ENCODE peak calls at places on chromosomes 16 and 17, in six cellular contexts. One of them, this sample, is unnamed.

GRCh38 chr17:4583796-4584124 is 569 bp upstream of the SMTNL2 start:
- DNase-seq in fibroblast of lung: no peak
- DNase-seq in transverse colon: no peak
- DNase-seq in CD4-positive, alpha-beta T cell: no peak
- DNase-seq in neural progenitor cell: peak
- DNase-seq in uterus: no peak
- DNase-seq in this sample: no peak

GRCh38 chr17:44360826-44361225 is 2.8 kb downstream of the FAM171A2 start:
- DNase-seq in uterus: peak
- DNase-seq in fibroblast of lung: peak
- DNase-seq in neural progenitor cell: peak
- DNase-seq in transverse colon: no peak
- DNase-seq in CD4-positive, alpha-beta T cell: no peak
- DNase-seq in this sample: no peak

GRCh38 chr17:31815212-31815611 is 43.8 kb downstream of the COPRS start:
- DNase-seq in uterus: no peak
- DNase-seq in fibroblast of lung: no peak
- DNase-seq in neural progenitor cell: no peak
- DNase-seq in CD4-positive, alpha-beta T cell: no peak
- DNase-seq in transverse colon: no peak
- DNase-seq in this sample: no peak

GRCh38 chr17:50898369-50899004 is 32.3 kb upstream of the TOB1 start:
- DNase-seq in CD4-positive, alpha-beta T cell: no peak
- DNase-seq in uterus: no peak
- DNase-seq in transverse colon: no peak
- DNase-seq in fibroblast of lung: no peak
- DNase-seq in neural progenitor cell: no peak
- DNase-seq in this sample: no peak

GRCh38 chr17:8073627-8074485 is 13.7 kb downstream of the ALOX12B start:
- DNase-seq in fibroblast of lung: peak
- DNase-seq in transverse colon: peak
- DNase-seq in neural progenitor cell: peak
- DNase-seq in CD4-positive, alpha-beta T cell: peak
- DNase-seq in uterus: no peak
- DNase-seq in this sample: no peak

GRCh38 chr16:67271446-67271845 is 7.9 kb upstream of the PLEKHG4 start:
- DNase-seq in uterus: no peak
- DNase-seq in transverse colon: no peak
- DNase-seq in fibroblast of lung: no peak
- DNase-seq in CD4-positive, alpha-beta T cell: no peak
- DNase-seq in neural progenitor cell: no peak
- DNase-seq in this sample: no peak

GRCh38 chr16:75260856-75261589 is 9.6 kb upstream of the BCAR1 start:
- DNase-seq in uterus: peak
- DNase-seq in fibroblast of lung: no peak
- DNase-seq in transverse colon: no peak
- DNase-seq in CD4-positive, alpha-beta T cell: no peak
- DNase-seq in neural progenitor cell: no peak
- DNase-seq in this sample: no peak

GRCh38 chr16:67649494-67649931 is 4.6 kb downstream of the CARMIL2 start:
- DNase-seq in uterus: no peak
- DNase-seq in fibroblast of lung: no peak
- DNase-seq in transverse colon: no peak
- DNase-seq in neural progenitor cell: peak
- DNase-seq in CD4-positive, alpha-beta T cell: no peak
- DNase-seq in this sample: no peak

GRCh38 chr17:8954339-8954738 is 11.2 kb downstream of the PIK3R5 start:
- DNase-seq in CD4-positive, alpha-beta T cell: peak
- DNase-seq in fibroblast of lung: no peak
- DNase-seq in neural progenitor cell: peak
- DNase-seq in transverse colon: peak
- DNase-seq in uterus: peak
- DNase-seq in this sample: peak

GRCh38 chr16:68105611-68106010 is 20.4 kb downstream of the NFATC3 start:
- DNase-seq in CD4-positive, alpha-beta T cell: no peak
- DNase-seq in uterus: no peak
- DNase-seq in fibroblast of lung: no peak
- DNase-seq in transverse colon: no peak
- DNase-seq in neural progenitor cell: no peak
- DNase-seq in this sample: no peak

GRCh38 chr17:2040942-2041560 is 771 bp upstream of the OVCA2 start:
- DNase-seq in transverse colon: no peak
- DNase-seq in CD4-positive, alpha-beta T cell: no peak
- DNase-seq in neural progenitor cell: no peak
- DNase-seq in uterus: no peak
- DNase-seq in fibroblast of lung: no peak
- DNase-seq in this sample: no peak

GRCh38 chr16:3488801-3489200 is 6.5 kb downstream of the C16orf90 start:
- DNase-seq in transverse colon: no peak
- DNase-seq in neural progenitor cell: no peak
- DNase-seq in fibroblast of lung: no peak
- DNase-seq in CD4-positive, alpha-beta T cell: no peak
- DNase-seq in uterus: no peak
- DNase-seq in this sample: no peak

GRCh38 chr17:73356561-73357170 is 44.9 kb upstream of the CDC42EP4 start:
- DNase-seq in neural progenitor cell: no peak
- DNase-seq in uterus: no peak
- DNase-seq in CD4-positive, alpha-beta T cell: no peak
- DNase-seq in fibroblast of lung: no peak
- DNase-seq in transverse colon: no peak
- DNase-seq in this sample: no peak

GRCh38 chr17:74569392-74570003 is 2.2 kb upstream of the CD300H start:
- DNase-seq in fibroblast of lung: peak
- DNase-seq in CD4-positive, alpha-beta T cell: no peak
- DNase-seq in uterus: no peak
- DNase-seq in neural progenitor cell: no peak
- DNase-seq in transverse colon: peak
- DNase-seq in this sample: no peak

GRCh38 chr16:24499193-24499814 is 40.1 kb upstream of the RBBP6 start:
- DNase-seq in uterus: no peak
- DNase-seq in CD4-positive, alpha-beta T cell: no peak
- DNase-seq in fibroblast of lung: peak
- DNase-seq in neural progenitor cell: peak
- DNase-seq in transverse colon: peak
- DNase-seq in this sample: no peak

GRCh38 chr17:15649861-15650391 is 30.4 kb upstream of the FBXW10B start:
- DNase-seq in uterus: peak
- DNase-seq in neural progenitor cell: no peak
- DNase-seq in CD4-positive, alpha-beta T cell: no peak
- DNase-seq in fibroblast of lung: peak
- DNase-seq in transverse colon: peak
- DNase-seq in this sample: peak

GRCh38 chr16:9251026-9251425 is 159.6 kb downstream of the HAPSTR1 start:
- DNase-seq in CD4-positive, alpha-beta T cell: no peak
- DNase-seq in uterus: no peak
- DNase-seq in transverse colon: no peak
- DNase-seq in neural progenitor cell: no peak
- DNase-seq in fibroblast of lung: no peak
- DNase-seq in this sample: no peak

GRCh38 chr17:57957120-57957850 is 2.1 kb upstream of the CUEDC1 start:
- DNase-seq in transverse colon: no peak
- DNase-seq in fibroblast of lung: no peak
- DNase-seq in neural progenitor cell: no peak
- DNase-seq in uterus: peak
- DNase-seq in CD4-positive, alpha-beta T cell: no peak
- DNase-seq in this sample: peak
- TF ChIP-seq CTCF in transverse colon: no peak
- TF ChIP-seq CTCF in fibroblast of lung: no peak
- TF ChIP-seq CTCF in neural progenitor cell: no peak
- TF ChIP-seq CTCF in uterus: no peak
- TF ChIP-seq CTCF in CD4-positive, alpha-beta T cell: no peak
- TF ChIP-seq CTCF in this sample: no peak

GRCh38 chr17:49104511-49105074 is 28.0 kb upstream of the B4GALNT2 start:
- DNase-seq in neural progenitor cell: no peak
- DNase-seq in fibroblast of lung: peak
- DNase-seq in transverse colon: no peak
- DNase-seq in uterus: no peak
- DNase-seq in CD4-positive, alpha-beta T cell: no peak
- DNase-seq in this sample: no peak

GRCh38 chr17:49106366-49107210 is 26.0 kb upstream of the B4GALNT2 start:
- DNase-seq in transverse colon: no peak
- DNase-seq in CD4-positive, alpha-beta T cell: no peak
- DNase-seq in neural progenitor cell: no peak
- DNase-seq in uterus: no peak
- DNase-seq in fibroblast of lung: peak
- DNase-seq in this sample: no peak

DNA sequence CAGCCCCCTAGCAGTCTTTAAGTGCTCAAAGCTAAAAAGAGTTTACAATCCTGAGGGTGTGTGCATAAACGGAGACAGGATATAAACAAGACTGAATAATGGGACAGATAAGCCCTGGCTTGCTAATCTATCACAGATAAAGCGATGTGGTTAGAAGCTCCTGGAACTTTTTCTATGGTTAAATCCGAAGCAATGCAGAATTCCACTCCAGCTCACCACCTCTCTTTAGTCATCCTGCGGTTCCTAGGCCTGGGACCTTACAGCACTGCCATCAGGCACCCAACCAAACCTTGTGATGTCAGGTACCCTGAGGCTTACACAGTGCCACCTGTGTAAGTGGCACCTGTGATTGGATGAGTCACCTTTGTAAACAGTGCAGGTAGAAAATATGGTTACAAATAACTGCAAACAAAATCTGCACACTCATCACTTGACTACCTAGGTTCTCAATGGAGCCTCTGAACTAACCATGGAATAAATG is 31.5 kb upstream of the B4GALNT2 start:
- DNase-seq in transverse colon: no peak
- DNase-seq in fibroblast of lung: peak
- DNase-seq in uterus: no peak
- DNase-seq in CD4-positive, alpha-beta T cell: no peak
- DNase-seq in neural progenitor cell: no peak
- DNase-seq in this sample: no peak
- H3K27ac ChIP-seq in transverse colon: peak
- H3K27ac ChIP-seq in fibroblast of lung: no peak
- H3K27ac ChIP-seq in uterus: no peak
- H3K27ac ChIP-seq in CD4-positive, alpha-beta T cell: no peak
- H3K27ac ChIP-seq in neural progenitor cell: no peak
- H3K27ac ChIP-seq in this sample: no peak

GRCh38 chr16:62190426-62190825 is 154.2 kb upstream of the CDH8 start:
- DNase-seq in uterus: no peak
- DNase-seq in fibroblast of lung: no peak
- DNase-seq in CD4-positive, alpha-beta T cell: no peak
- DNase-seq in transverse colon: no peak
- DNase-seq in neural progenitor cell: peak
- DNase-seq in this sample: no peak
- TF ChIP-seq CTCF in uterus: no peak
- TF ChIP-seq CTCF in fibroblast of lung: no peak
- TF ChIP-seq CTCF in CD4-positive, alpha-beta T cell: no peak
- TF ChIP-seq CTCF in transverse colon: no peak
- TF ChIP-seq CTCF in neural progenitor cell: peak
- TF ChIP-seq CTCF in this sample: no peak

DNA sequence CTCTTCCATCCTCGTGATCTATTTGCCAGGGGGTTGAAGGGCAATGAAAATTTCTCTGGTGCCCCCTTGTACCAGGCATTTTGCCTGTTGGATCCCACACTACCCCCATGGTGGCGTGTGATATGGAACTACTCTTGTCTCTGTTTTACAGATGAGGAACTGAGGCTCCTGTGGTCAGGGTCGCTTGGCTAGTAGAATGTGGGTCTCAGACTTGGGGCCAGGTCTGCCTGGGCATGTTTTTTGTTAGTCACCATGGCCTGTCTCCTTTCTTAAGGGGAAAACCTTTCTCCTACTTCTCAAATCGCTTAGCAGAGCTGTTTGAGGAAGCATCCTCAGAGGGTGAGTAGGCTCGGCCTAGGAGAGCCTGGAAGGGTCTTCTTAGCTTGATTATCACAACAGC is 51.2 kb downstream of the CLEC16A start:
- DNase-seq in neural progenitor cell: no peak
- DNase-seq in CD4-positive, alpha-beta T cell: no peak
- DNase-seq in fibroblast of lung: no peak
- DNase-seq in uterus: no peak
- DNase-seq in transverse colon: no peak
- DNase-seq in this sample: no peak
- H3K27ac ChIP-seq in neural progenitor cell: no peak
- H3K27ac ChIP-seq in CD4-positive, alpha-beta T cell: no peak
- H3K27ac ChIP-seq in fibroblast of lung: no peak
- H3K27ac ChIP-seq in uterus: no peak
- H3K27ac ChIP-seq in transverse colon: no peak
- H3K27ac ChIP-seq in this sample: no peak

DNA sequence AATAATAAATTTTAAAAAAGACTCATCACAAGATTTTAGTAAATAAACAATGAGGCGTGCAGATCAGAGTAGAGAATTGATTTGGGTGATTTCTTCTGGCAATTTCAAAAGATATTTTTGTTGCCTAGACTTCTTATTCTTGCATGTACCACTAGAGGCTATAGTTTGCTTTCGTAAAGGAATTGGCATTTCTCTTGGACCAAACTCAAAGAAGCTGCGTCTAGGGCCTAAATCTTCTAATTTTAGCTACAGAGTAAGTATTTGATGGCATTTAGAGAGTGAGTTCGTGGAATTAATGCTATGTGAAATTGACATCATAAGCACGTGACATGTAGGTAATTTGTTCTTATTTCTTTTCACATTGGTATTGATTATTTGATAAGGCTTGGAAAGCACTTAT is 24.4 kb upstream of the ABCC11 start:
- DNase-seq in fibroblast of lung: peak
- DNase-seq in transverse colon: no peak
- DNase-seq in neural progenitor cell: no peak
- DNase-seq in CD4-positive, alpha-beta T cell: no peak
- DNase-seq in uterus: no peak
- DNase-seq in this sample: no peak
- TF ChIP-seq CTCF in fibroblast of lung: peak
- TF ChIP-seq CTCF in transverse colon: no peak
- TF ChIP-seq CTCF in neural progenitor cell: no peak
- TF ChIP-seq CTCF in CD4-positive, alpha-beta T cell: no peak
- TF ChIP-seq CTCF in uterus: no peak
- TF ChIP-seq CTCF in this sample: peak

This sample was measured in esophagus muscularis mucosa.